ENCODE peak calls at places on chromosomes 16 and 17, in ten cellular contexts. G is activated naive CD8-positive, alpha-beta T cell treated with anti-CD3 and anti-CD28 coated beads, Interleukin-2, amount 50 U/mL, for 24 hours; Y is Ammon's horn; U is left kidney; A is iPS DF 6.9; T is HFF-Myc; L is NCI-H460; E is foreskin fibroblast; F is T1000; D is activated T-helper 1 cell treated with anti-CD3 and anti-CD28 coated beads, Interleukin-12 subunit alpha, Interleukin-12 subunit beta, Interleukin-2, Interleukin-4 antibody, amounts not matched to agents 30 ng/mL and 10 ng/mL and 1 ng/mL, durations not matched to agents 14 hours and 24 hours and 36 hours. P is an unnamed sample.

GRCh38 chr17:73820686-73821448 is 176.6 kb upstream of the SDK2 start:
- DNase-seq in G (no peak), Y (peak), U (peak), A (peak), T (peak), L (no peak), E (peak), F (no peak), D (no peak), P (peak)

GRCh38 chr17:12744298-12744697 is 45.0 kb upstream of the ARHGAP44 start:
- DNase-seq in G (no peak), Y (no peak), U (no peak), A (no peak), T (no peak), L (no peak), E (peak), F (no peak), D (no peak), P (no peak)

GRCh38 chr16:1346422-1347285 is 5.0 kb downstream of the TSR3 start:
- DNase-seq in G (no peak), Y (no peak), U (no peak), A (no peak), T (no peak), L (peak), E (peak), F (no peak), D (no peak), P (no peak)

GRCh38 chr16:1920727-1921155 is 2.5 kb upstream of the HS3ST6 start:
- DNase-seq in G (peak), Y (no peak), U (peak), A (peak), T (no peak), L (no peak), E (peak), F (no peak), D (no peak), P (no peak)

GRCh38 chr17:56108811-56109284 is 44.4 kb upstream of the ANKFN1 start:
- DNase-seq in G (no peak), Y (no peak), U (peak), A (no peak), T (no peak), L (no peak), E (no peak), F (no peak), D (no peak), P (peak)

GRCh38 chr16:84893849-84894599 is 74.2 kb downstream of the CRISPLD2 start:
- DNase-seq in G (no peak), Y (no peak), U (no peak), A (no peak), T (no peak), L (no peak), E (peak), F (no peak), D (no peak), P (no peak)

GRCh38 chr16:72921620-72922019 is 126.3 kb downstream of the ZFHX3 start:
- DNase-seq in G (no peak), Y (peak), U (peak), A (no peak), T (no peak), L (no peak), E (peak), F (no peak), D (no peak), P (no peak)

GRCh38 chr16:12661656-12662172 is 142.0 kb downstream of the CPPED1 start:
- DNase-seq in G (peak), Y (no peak), U (peak), A (peak), T (peak), L (peak), E (peak), F (peak), D (peak), P (peak)

GRCh38 chr17:78227455-78227916 is 3.9 kb upstream of the TMEM235 start:
- DNase-seq in G (no peak), Y (peak), U (no peak), A (no peak), T (no peak), L (no peak), E (no peak), F (no peak), D (no peak), P (no peak)

GRCh38 chr16:80171746-80172145 is 369.0 kb upstream of the DYNLRB2 start:
- DNase-seq in G (no peak), Y (no peak), U (no peak), A (no peak), T (no peak), L (no peak), E (no peak), F (no peak), D (no peak), P (no peak)

GRCh38 chr17:17940451-17940911 is 31.7 kb downstream of the TOM1L2 start:
- DNase-seq in G (no peak), Y (no peak), U (peak), A (no peak), T (no peak), L (no peak), E (peak), F (peak), D (no peak), P (no peak)

GRCh38 chr16:57762365-57763289 is 27.1 kb downstream of the KATNB1 start:
- DNase-seq in G (no peak), Y (no peak), U (peak), A (no peak), T (no peak), L (no peak), E (no peak), F (no peak), D (no peak), P (no peak)

GRCh38 chr17:76569607-76570279 is 15.9 kb downstream of the ST6GALNAC2 start:
- DNase-seq in G (no peak), Y (peak), U (no peak), A (no peak), T (no peak), L (no peak), E (peak), F (no peak), D (no peak), P (no peak)

GRCh38 chr17:49640556-49640955 is 37.3 kb downstream of the SPOP start:
- DNase-seq in G (no peak), Y (no peak), U (no peak), A (no peak), T (no peak), L (no peak), E (peak), F (no peak), D (no peak), P (no peak)

GRCh38 chr16:9091867-9092281 is 430 bp downstream of the HAPSTR1 start:
- DNase-seq in G (peak), Y (peak), U (peak), A (no peak), T (no peak), L (no peak), E (peak), F (no peak), D (peak), P (no peak)

GRCh38 chr16:10521681-10522274 is 58.6 kb downstream of the EMP2 start:
- DNase-seq in G (peak), Y (peak), U (peak), A (no peak), T (peak), L (peak), E (peak), F (no peak), D (no peak), P (peak)

GRCh38 chr16:71216714-71217113 is 13.8 kb downstream of the HYDIN start:
- DNase-seq in G (no peak), Y (no peak), U (no peak), A (no peak), T (no peak), L (no peak), E (no peak), F (no peak), D (no peak), P (no peak)

GRCh38 chr16:85573696-85574641 is 39.2 kb upstream of the GSE1 start:
- DNase-seq in G (no peak), Y (no peak), U (peak), A (no peak), T (no peak), L (no peak), E (peak), F (no peak), D (no peak), P (peak)

GRCh38 chr16:19645557-19645981 is 72.5 kb downstream of the KNOP1 start:
- DNase-seq in G (no peak), Y (no peak), U (no peak), A (no peak), T (no peak), L (no peak), E (no peak), F (no peak), D (no peak), P (no peak)

GRCh38 chr16:80287674-80288073 is 253.1 kb upstream of the DYNLRB2 start:
- DNase-seq in G (no peak), Y (no peak), U (no peak), A (no peak), T (no peak), L (no peak), E (no peak), F (no peak), D (no peak), P (no peak)

GRCh38 chr16:17467923-17468540 is 2.7 kb downstream of the XYLT1 start:
- DNase-seq in G (peak), Y (peak), U (peak), A (no peak), T (peak), L (peak), E (peak), F (peak), D (no peak), P (peak)